ENCODE peak calls at places on chromosomes 2 and 18, in nine cellular contexts. U is cerebellar cortex; T is AG20443; P is Peyer's patch; N is Kasumi-1; A is pancreas; W is H7; B is activated CD4-positive, alpha-beta T cell treated with anti-CD3 and anti-CD28 coated beads, Interleukin-2, amount 50 U/mL, for 48 hours; S is LoVo. J is an unnamed sample.

GRCh38 chr2:237539681-237540080 is 26.7 kb upstream of the PRLH start:
- DNase-seq in U (no peak), T (no peak), P (no peak), N (no peak), A (no peak), W (no peak), B (no peak), S (no peak), J (no peak)

GRCh38 chr2:46836295-46837111 is 79.1 kb downstream of the MCFD2 start:
- DNase-seq in U (no peak), T (no peak), P (peak), N (peak), A (no peak), W (no peak), B (no peak), S (no peak), J (no peak)

GRCh38 chr2:161586517-161587167 is 37.6 kb upstream of the SLC4A10 start:
- DNase-seq in U (peak), T (peak), P (no peak), N (peak), A (no peak), W (peak), B (no peak), S (peak), J (peak)

GRCh38 chr18:22591231-22591630 is 173.5 kb upstream of the CTAGE1 start:
- DNase-seq in U (no peak), T (no peak), P (no peak), N (no peak), A (no peak), W (no peak), B (no peak), S (no peak), J (no peak)

GRCh38 chr2:127052068-127052770 is 54.7 kb downstream of the BIN1 start:
- DNase-seq in U (no peak), T (no peak), P (peak), N (no peak), A (peak), W (peak), B (no peak), S (no peak), J (no peak)

GRCh38 chr18:9838144-9838877 is 47.5 kb upstream of the TXNDC2 start:
- DNase-seq in U (no peak), T (peak), P (no peak), N (no peak), A (no peak), W (peak), B (no peak), S (peak), J (peak)

GRCh38 chr18:31093880-31094279 is 8.3 kb downstream of the DSC2 start:
- DNase-seq in U (no peak), T (no peak), P (no peak), N (no peak), A (no peak), W (no peak), B (no peak), S (no peak), J (no peak)

GRCh38 chr18:49344825-49345224 is 115.6 kb downstream of the DYM start:
- DNase-seq in U (no peak), T (no peak), P (no peak), N (no peak), A (no peak), W (no peak), B (no peak), S (no peak), J (no peak)

GRCh38 chr2:147051814-147052213 is 793.0 kb upstream of the ACVR2A start:
- DNase-seq in U (no peak), T (no peak), P (no peak), N (no peak), A (no peak), W (no peak), B (no peak), S (no peak), J (no peak)

GRCh38 chr18:26544459-26544858 is 3.9 kb downstream of the KCTD1 start:
- DNase-seq in U (no peak), T (no peak), P (no peak), N (no peak), A (no peak), W (no peak), B (no peak), S (no peak), J (no peak)

GRCh38 chr18:22839488-22839930 is 93.6 kb upstream of the RBBP8 start:
- DNase-seq in U (no peak), T (no peak), P (no peak), N (no peak), A (no peak), W (no peak), B (no peak), S (no peak), J (no peak)

GRCh38 chr2:74206180-74206688 is 7.8 kb downstream of the MTHFD2 start:
- DNase-seq in U (no peak), T (peak), P (no peak), N (no peak), A (no peak), W (no peak), B (peak), S (no peak), J (no peak)

GRCh38 chr18:48151421-48152095 is 221.1 kb upstream of the SMAD2 start:
- DNase-seq in U (no peak), T (no peak), P (no peak), N (no peak), A (no peak), W (no peak), B (no peak), S (no peak), J (no peak)

GRCh38 chr18:74108460-74108859 is 39.2 kb downstream of the FBXO15 start:
- DNase-seq in U (no peak), T (no peak), P (no peak), N (no peak), A (no peak), W (no peak), B (no peak), S (no peak), J (no peak)

GRCh38 chr2:168244318-168244717 is 3.1 kb downstream of the STK39 start:
- DNase-seq in U (peak), T (no peak), P (no peak), N (no peak), A (no peak), W (no peak), B (peak), S (no peak), J (no peak)

GRCh38 chr2:240362216-240362755 is 73.2 kb upstream of the GPC1 start:
- DNase-seq in U (no peak), T (no peak), P (no peak), N (no peak), A (no peak), W (no peak), B (no peak), S (no peak), J (no peak)

GRCh38 chr2:71846072-71846471 is 301.6 kb downstream of the CYP26B1 start:
- DNase-seq in U (no peak), T (no peak), P (no peak), N (no peak), A (no peak), W (no peak), B (no peak), S (no peak), J (no peak)

GRCh38 chr2:23940976-23941605 is 828 bp downstream of the UBXN2A start:
- DNase-seq in U (peak), T (peak), P (no peak), N (peak), A (no peak), W (no peak), B (no peak), S (peak), J (no peak)

GRCh38 chr18:23259701-23260661 is 124.7 kb downstream of the CABLES1 start:
- DNase-seq in U (peak), T (peak), P (peak), N (peak), A (peak), W (peak), B (no peak), S (no peak), J (peak)

GRCh38 chr2:220228310-220229006 is 601.0 kb downstream of the SLC4A3 start:
- DNase-seq in U (no peak), T (peak), P (no peak), N (no peak), A (no peak), W (no peak), B (no peak), S (peak), J (no peak)

GRCh38 chr18:69715322-69715721 is 232.4 kb downstream of the CD226 start:
- DNase-seq in U (no peak), T (no peak), P (no peak), N (no peak), A (no peak), W (no peak), B (no peak), S (no peak), J (no peak)

GRCh38 chr2:239839306-239839705 is 185.8 kb downstream of the NDUFA10 start:
- DNase-seq in U (no peak), T (no peak), P (no peak), N (no peak), A (no peak), W (no peak), B (no peak), S (no peak), J (no peak)

GRCh38 chr2:108987111-108987510 is 1.9 kb downstream of the EDAR start:
- DNase-seq in U (no peak), T (no peak), P (no peak), N (no peak), A (no peak), W (no peak), B (peak), S (no peak), J (no peak)

GRCh38 chr2:163191372-163191771 is 352.8 kb upstream of the KCNH7 start:
- DNase-seq in U (peak), T (peak), P (no peak), N (peak), A (no peak), W (peak), B (no peak), S (peak), J (peak)

GRCh38 chr18:22223263-22223960 is 54.0 kb downstream of the GATA6 start:
- DNase-seq in U (no peak), T (peak), P (peak), N (no peak), A (peak), W (peak), B (no peak), S (peak), J (no peak)

GRCh38 chr18:22485808-22486244 is 68.1 kb upstream of the CTAGE1 start:
- DNase-seq in U (no peak), T (peak), P (no peak), N (no peak), A (no peak), W (no peak), B (no peak), S (no peak), J (no peak)

GRCh38 chr2:9205963-9206948 is at the start of gene ASAP2:
- DNase-seq in U (peak), T (peak), P (peak), N (peak), A (peak), W (peak), B (peak), S (peak), J (peak)

GRCh38 chr2:108314586-108315296 is 26.0 kb downstream of the SULT1C2 start:
- DNase-seq in U (no peak), T (no peak), P (no peak), N (no peak), A (no peak), W (no peak), B (no peak), S (peak), J (no peak)

GRCh38 chr2:226619707-226620106 is 179.9 kb downstream of the IRS1 start:
- DNase-seq in U (no peak), T (no peak), P (no peak), N (no peak), A (no peak), W (no peak), B (no peak), S (no peak), J (no peak)

GRCh38 chr2:10919415-10919775 is 7.7 kb downstream of the KCNF1 start:
- DNase-seq in U (no peak), T (no peak), P (peak), N (no peak), A (no peak), W (no peak), B (no peak), S (no peak), J (no peak)

GRCh38 chr2:55029098-55029497 is 21.2 kb downstream of the RTN4 start:
- DNase-seq in U (no peak), T (no peak), P (no peak), N (no peak), A (no peak), W (no peak), B (no peak), S (no peak), J (no peak)

GRCh38 chr2:156663757-156664409 is 227.7 kb downstream of the GPD2 start:
- DNase-seq in U (no peak), T (no peak), P (no peak), N (no peak), A (no peak), W (peak), B (no peak), S (no peak), J (no peak)

GRCh38 chr2:192146069-192147006 is 48.4 kb downstream of the TMEFF2 start:
- DNase-seq in U (no peak), T (peak), P (no peak), N (no peak), A (no peak), W (no peak), B (no peak), S (no peak), J (no peak)

GRCh38 chr18:75208055-75208835 is 694 bp downstream of the PTGR3 start:
- DNase-seq in U (peak), T (peak), P (peak), N (peak), A (peak), W (peak), B (peak), S (peak), J (peak)

GRCh38 chr2:185833864-185834263 is 95.3 kb downstream of the FSIP2 start:
- DNase-seq in U (no peak), T (no peak), P (no peak), N (no peak), A (no peak), W (no peak), B (no peak), S (no peak), J (no peak)

GRCh38 chr2:223008162-223008561 is 43.8 kb upstream of the KCNE4 start:
- DNase-seq in U (no peak), T (peak), P (no peak), N (no peak), A (no peak), W (no peak), B (no peak), S (no peak), J (no peak)

GRCh38 chr18:46393230-46393629 is 263.8 kb downstream of the LOXHD1 start:
- DNase-seq in U (peak), T (no peak), P (no peak), N (no peak), A (no peak), W (peak), B (no peak), S (no peak), J (peak)